ENCODE peak calls at places on chromosomes 3 and 15, in five cellular contexts. R, D, N, T and J are unnamed samples.

GRCh38 chr3:111708157-111708771 is 113.1 kb upstream of the ZBED2 start:
- DNase-seq in R (no peak), D (no peak), N (no peak), T (no peak), J (no peak)

GRCh38 chr3:149343951-149344350 is 10.5 kb upstream of the TM4SF18 start:
- DNase-seq in R (no peak), D (no peak), N (no peak), T (peak), J (no peak)

GRCh38 chr15:92921215-92922131 is 21.3 kb downstream of the CHD2 start:
- DNase-seq in R (no peak), D (peak), N (no peak), T (no peak), J (peak)

GRCh38 chr15:68235022-68235421 is 5.5 kb upstream of the CLN6 start:
- DNase-seq in R (no peak), D (no peak), N (no peak), T (no peak), J (no peak)

GRCh38 chr3:13308406-13308805 is 111.7 kb downstream of the NUP210 start:
- DNase-seq in R (peak), D (peak), N (no peak), T (peak), J (peak)

GRCh38 chr15:88178631-88179030 is 77.9 kb downstream of the NTRK3 start:
- DNase-seq in R (no peak), D (no peak), N (peak), T (no peak), J (no peak)

GRCh38 chr3:194375473-194375872 is 5.9 kb upstream of the LRRC15 start:
- DNase-seq in R (peak), D (no peak), N (no peak), T (no peak), J (no peak)

GRCh38 chr3:77373619-77374018 is 333.7 kb downstream of the ROBO2 start:
- DNase-seq in R (no peak), D (no peak), N (no peak), T (no peak), J (no peak)

GRCh38 chr15:66094331-66094730 is 159.2 kb downstream of the MEGF11 start:
- DNase-seq in R (no peak), D (no peak), N (no peak), T (no peak), J (no peak)

GRCh38 chr3:151770941-151771340 is 37.2 kb downstream of the AADACL2 start:
- DNase-seq in R (peak), D (no peak), N (no peak), T (no peak), J (peak)

GRCh38 chr3:12963869-12964712 is 109.1 kb downstream of the IQSEC1 start:
- DNase-seq in R (peak), D (peak), N (no peak), T (no peak), J (no peak)

GRCh38 chr15:66765478-66766281 is 63.6 kb downstream of the SMAD6 start:
- DNase-seq in R (peak), D (no peak), N (peak), T (peak), J (peak)

GRCh38 chr3:141845407-141846049 is 30.9 kb upstream of the ATP1B3 start:
- DNase-seq in R (peak), D (no peak), N (no peak), T (no peak), J (no peak)

GRCh38 chr3:150410311-150411105 is 2.4 kb downstream of the TSC22D2 start:
- DNase-seq in R (peak), D (peak), N (no peak), T (peak), J (peak)

GRCh38 chr3:62167566-62168262 is 205.6 kb downstream of the FEZF2 start:
- DNase-seq in R (no peak), D (peak), N (no peak), T (no peak), J (no peak)

GRCh38 chr3:23623841-23624240 is 181.9 kb upstream of the UBE2E1 start:
- DNase-seq in R (no peak), D (peak), N (no peak), T (no peak), J (no peak)

GRCh38 chr3:65595222-65595996 is 443.3 kb downstream of the MAGI1 start:
- DNase-seq in R (no peak), D (no peak), N (no peak), T (peak), J (no peak)

GRCh38 chr15:77527164-77527778 is 105.4 kb downstream of the LINGO1 start:
- DNase-seq in R (no peak), D (peak), N (no peak), T (peak), J (no peak)

GRCh38 chr15:85748729-85749128 is 46.0 kb downstream of the KLHL25 start:
- DNase-seq in R (no peak), D (no peak), N (no peak), T (peak), J (no peak)

GRCh38 chr3:126487151-126487771 is 11.6 kb upstream of the ZXDC start:
- DNase-seq in R (peak), D (no peak), N (no peak), T (no peak), J (no peak)

GRCh38 chr3:29605845-29606244 is 325.0 kb downstream of the RBMS3 start:
- DNase-seq in R (no peak), D (peak), N (no peak), T (no peak), J (peak)

GRCh38 chr3:52986049-52986448 is 59.8 kb downstream of the SFMBT1 start:
- DNase-seq in R (no peak), D (peak), N (no peak), T (no peak), J (no peak)

GRCh38 chr15:64877435-64877834 is 34.3 kb upstream of the ANKDD1A start:
- DNase-seq in R (no peak), D (no peak), N (no peak), T (no peak), J (no peak)

GRCh38 chr3:182094321-182094720 is 382.6 kb downstream of the SOX2 start:
- DNase-seq in R (no peak), D (no peak), N (no peak), T (no peak), J (no peak)

GRCh38 chr15:85587707-85588441 is 206.9 kb downstream of the KLHL25 start:
- DNase-seq in R (no peak), D (peak), N (no peak), T (no peak), J (peak)

GRCh38 chr15:84982301-84982920 is 755 bp downstream of the PDE8A start:
- DNase-seq in R (peak), D (peak), N (no peak), T (no peak), J (peak)

GRCh38 chr3:15214758-15215157 is 8.7 kb downstream of the CAPN7 start:
- DNase-seq in R (no peak), D (no peak), N (no peak), T (no peak), J (no peak)

GRCh38 chr3:187958432-187959003 is 195.4 kb upstream of the LPP start:
- DNase-seq in R (no peak), D (no peak), N (no peak), T (no peak), J (no peak)

GRCh38 chr3:152969557-152970300 is 134.8 kb downstream of the P2RY1 start:
- DNase-seq in R (no peak), D (no peak), N (no peak), T (no peak), J (peak)

GRCh38 chr3:152968388-152969024 is 133.6 kb downstream of the P2RY1 start:
- DNase-seq in R (peak), D (no peak), N (no peak), T (no peak), J (no peak)

GRCh38 chr3:152970851-152971250 is 135.9 kb downstream of the P2RY1 start:
- DNase-seq in R (no peak), D (no peak), N (no peak), T (no peak), J (no peak)

GRCh38 chr3:152973575-152973974 is 138.6 kb downstream of the P2RY1 start:
- DNase-seq in R (no peak), D (no peak), N (no peak), T (no peak), J (no peak)

DNA sequence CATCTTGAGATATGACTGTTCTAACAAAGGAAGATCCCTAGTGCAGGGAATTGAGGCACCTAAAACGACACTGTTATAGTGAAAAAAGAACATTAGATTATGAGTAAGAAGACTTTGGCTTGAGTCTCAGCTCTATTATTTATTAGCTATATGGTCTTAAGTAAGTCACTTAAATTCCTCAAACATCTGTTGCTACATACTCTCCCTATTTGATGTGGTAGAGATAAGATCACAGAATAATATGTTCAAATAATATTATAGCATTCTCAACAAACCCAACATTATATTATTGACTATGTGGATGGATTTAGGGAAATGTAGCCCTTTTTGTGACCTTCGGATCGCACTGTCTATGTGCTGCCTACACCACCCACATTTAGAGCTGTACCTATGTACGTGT is 136.9 kb downstream of the P2RY1 start:
- DNase-seq in R (no peak), D (no peak), N (no peak), T (no peak), J (no peak)
- TF ChIP-seq RCOR1 in R (no peak), D (no peak), N (no peak), T (no peak), J (no peak)

GRCh38 chr15:91555307-91555706 is 298.2 kb upstream of the SLCO3A1 start:
- DNase-seq in R (no peak), D (peak), N (no peak), T (no peak), J (peak)

GRCh38 chr15:91548588-91548987 is 304.9 kb upstream of the SLCO3A1 start:
- DNase-seq in R (no peak), D (peak), N (no peak), T (no peak), J (no peak)

GRCh38 chr15:91549581-91549980 is 303.9 kb upstream of the SLCO3A1 start:
- DNase-seq in R (no peak), D (no peak), N (no peak), T (no peak), J (no peak)

GRCh38 chr15:91553455-91553854 is 300.1 kb upstream of the SLCO3A1 start:
- DNase-seq in R (no peak), D (no peak), N (no peak), T (peak), J (no peak)

GRCh38 chr15:91552555-91552954 is 301.0 kb upstream of the SLCO3A1 start:
- DNase-seq in R (no peak), D (no peak), N (no peak), T (no peak), J (no peak)
- TF ChIP-seq RCOR1 in R (no peak), D (no peak), N (no peak), T (no peak), J (no peak)

GRCh38 chr15:50116477-50116876 is 2.6 kb downstream of the ATP8B4 start:
- DNase-seq in R (peak), D (peak), N (no peak), T (no peak), J (peak)
- TF ChIP-seq RCOR1 in R (no peak), D (no peak), N (no peak), T (no peak), J (no peak)

GRCh38 chr3:81716870-81717509 is 44.5 kb downstream of the GBE1 start:
- DNase-seq in R (peak), D (peak), N (no peak), T (no peak), J (no peak)
- TF ChIP-seq RCOR1 in R (no peak), D (no peak), N (no peak), T (no peak), J (no peak)

DNA sequence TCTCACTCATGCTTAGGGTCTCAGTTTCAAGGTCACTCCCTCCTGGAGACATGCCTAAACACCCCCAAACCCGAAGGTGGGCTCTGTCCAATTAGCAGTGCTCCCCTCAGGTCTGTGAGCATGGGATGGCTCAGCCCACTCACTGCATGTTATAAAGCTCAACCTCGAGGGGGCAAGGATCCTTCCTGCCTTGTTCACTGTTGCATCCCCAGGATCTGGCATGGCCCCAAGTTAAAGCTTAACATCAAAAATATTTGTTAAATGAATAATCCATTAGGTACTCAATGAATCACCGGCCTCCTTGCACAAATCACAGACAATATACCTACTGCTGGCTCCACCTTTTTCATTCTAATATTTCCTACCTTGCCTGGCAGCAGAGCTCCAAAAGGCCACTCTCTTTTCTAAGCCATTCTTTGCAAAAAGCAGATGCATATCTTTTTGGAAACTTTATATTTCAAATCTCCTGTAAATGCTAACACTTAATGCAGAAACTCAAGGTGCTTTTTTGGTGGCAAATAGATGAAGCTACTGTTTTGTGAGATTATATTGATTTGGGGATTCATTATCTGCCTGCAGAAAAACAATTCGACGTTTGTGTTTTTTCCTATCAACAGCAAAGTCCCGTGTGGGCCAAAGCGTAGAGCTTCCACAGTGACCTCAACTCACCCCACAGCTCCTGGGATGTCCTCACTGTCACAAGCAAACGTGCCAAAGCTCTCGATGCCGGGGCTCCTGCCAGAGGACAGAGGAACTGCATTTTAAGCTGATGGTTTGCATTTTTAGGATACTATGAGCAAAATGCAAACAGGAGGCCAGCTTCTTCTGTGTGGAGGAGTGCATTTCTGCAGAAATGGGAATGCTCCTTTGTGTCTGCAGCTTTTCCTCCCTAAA is 35.4 kb downstream of the PCOLCE2 start:
- DNase-seq in R (no peak), D (peak), N (no peak), T (no peak), J (peak)
- TF ChIP-seq RCOR1 in R (no peak), D (no peak), N (no peak), T (no peak), J (no peak)

GRCh38 chr3:25465266-25465860 is 37.3 kb downstream of the RARB start:
- DNase-seq in R (no peak), D (no peak), N (no peak), T (no peak), J (no peak)
- TF ChIP-seq RCOR1 in R (no peak), D (no peak), N (no peak), T (no peak), J (no peak)

DNA sequence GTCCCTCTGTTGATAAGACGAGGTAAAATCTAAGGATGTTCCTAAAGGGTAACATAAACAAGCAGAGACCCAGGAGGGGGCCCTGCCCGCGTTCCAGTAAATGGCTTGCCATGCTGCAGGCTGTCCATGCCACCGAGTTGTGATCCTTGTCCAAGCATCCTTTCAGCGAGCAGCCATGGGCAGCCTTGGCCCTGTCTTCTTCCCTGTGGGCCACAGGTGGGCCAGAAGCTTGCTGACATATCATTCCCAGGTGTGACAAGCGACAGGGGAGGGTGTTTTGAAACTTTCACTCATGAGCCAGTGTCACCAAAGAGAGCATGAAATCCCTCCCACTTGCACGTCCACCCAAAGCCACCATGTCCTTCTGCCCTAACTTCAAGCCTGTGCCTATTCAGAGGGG is 53.7 kb downstream of the PCSK6 start:
- DNase-seq in R (no peak), D (no peak), N (no peak), T (no peak), J (no peak)
- TF ChIP-seq RCOR1 in R (no peak), D (no peak), N (no peak), T (no peak), J (no peak)

GRCh38 chr15:70090436-70091291 is 7.1 kb downstream of the TLE3 start:
- DNase-seq in R (no peak), D (no peak), N (no peak), T (no peak), J (no peak)
- TF ChIP-seq RCOR1 in R (no peak), D (no peak), N (no peak), T (no peak), J (no peak)

GRCh38 chr3:72889310-72890165 is 1.7 kb downstream of the GXYLT2 start:
- DNase-seq in R (no peak), D (no peak), N (no peak), T (no peak), J (no peak)
- TF ChIP-seq RCOR1 in R (no peak), D (no peak), N (no peak), T (no peak), J (no peak)

DNA sequence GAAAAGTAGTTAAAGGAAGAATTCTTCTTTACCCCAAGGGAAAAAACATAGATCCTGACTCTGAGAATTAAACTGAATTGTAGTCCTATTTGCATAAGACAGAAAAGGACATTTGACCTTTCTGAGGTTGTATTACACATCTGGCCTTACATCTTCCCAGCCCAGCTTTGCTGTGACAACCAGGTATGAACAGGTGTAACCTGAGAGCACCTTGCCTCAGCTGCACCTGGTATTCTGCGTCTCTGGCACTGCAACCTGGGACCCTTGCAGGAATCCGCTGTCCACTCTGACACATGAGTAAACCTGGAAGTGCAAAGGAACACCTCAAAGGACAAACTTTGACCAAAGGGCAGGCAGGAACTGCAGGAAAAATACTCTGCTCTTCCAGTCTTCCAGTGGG is 2.2 kb upstream of the BDH1 start:
- DNase-seq in R (no peak), D (no peak), N (no peak), T (no peak), J (no peak)
- TF ChIP-seq RCOR1 in R (no peak), D (no peak), N (no peak), T (no peak), J (no peak)